ENCODE peak calls at places on chromosomes 3 and 15, in ten cellular contexts. One of them, this sample, is unnamed.
A peak's percentile ranks its signal among the peaks of the same experiment; 100 is the strongest.

GRCh38 chr3:147392083-147392916 is 14.0 kb downstream of the ZIC4 start:
- DNase-seq in cardiac muscle cell: peak; percentile 64
- DNase-seq in activated CD4-positive, CD25-positive, alpha-beta regulatory T cell: no peak
- DNase-seq in neural progenitor cell: peak; percentile 94
- DNase-seq in midbrain: peak; percentile 86
- DNase-seq in A549: no peak
- DNase-seq in MG63: peak; percentile 95
- DNase-seq in aorta: peak; percentile 78
- DNase-seq in fibroblast of pulmonary artery: no peak
- DNase-seq in activated CD4-positive, alpha-beta T cell treated with anti-CD3 and anti-CD28 coated beads for 36 hours: no peak
- DNase-seq in this sample: no peak

GRCh38 chr15:35209838-35210237 is 124.7 kb upstream of the NANOGP8 start:
- DNase-seq in cardiac muscle cell: no peak
- DNase-seq in activated CD4-positive, CD25-positive, alpha-beta regulatory T cell: no peak
- DNase-seq in neural progenitor cell: no peak
- DNase-seq in midbrain: no peak
- DNase-seq in A549: no peak
- DNase-seq in MG63: no peak
- DNase-seq in aorta: no peak
- DNase-seq in fibroblast of pulmonary artery: peak; percentile 44
- DNase-seq in activated CD4-positive, alpha-beta T cell treated with anti-CD3 and anti-CD28 coated beads for 36 hours: no peak
- DNase-seq in this sample: no peak

GRCh38 chr3:62529230-62529629 is 155.9 kb upstream of the FEZF2 start:
- DNase-seq in cardiac muscle cell: peak; percentile 90
- DNase-seq in activated CD4-positive, CD25-positive, alpha-beta regulatory T cell: no peak
- DNase-seq in neural progenitor cell: peak; percentile 82
- DNase-seq in midbrain: peak; percentile 1
- DNase-seq in A549: no peak
- DNase-seq in MG63: no peak
- DNase-seq in aorta: no peak
- DNase-seq in fibroblast of pulmonary artery: peak; percentile 43
- DNase-seq in activated CD4-positive, alpha-beta T cell treated with anti-CD3 and anti-CD28 coated beads for 36 hours: peak; percentile 37
- DNase-seq in this sample: no peak

GRCh38 chr3:143352031-143352623 is 232.6 kb downstream of the CHST2 start:
- DNase-seq in cardiac muscle cell: no peak
- DNase-seq in activated CD4-positive, CD25-positive, alpha-beta regulatory T cell: no peak
- DNase-seq in neural progenitor cell: no peak
- DNase-seq in midbrain: no peak
- DNase-seq in A549: no peak
- DNase-seq in MG63: no peak
- DNase-seq in aorta: no peak
- DNase-seq in fibroblast of pulmonary artery: no peak
- DNase-seq in activated CD4-positive, alpha-beta T cell treated with anti-CD3 and anti-CD28 coated beads for 36 hours: no peak
- DNase-seq in this sample: no peak

GRCh38 chr3:105907790-105908189 is 39.0 kb upstream of the CBLB start:
- DNase-seq in cardiac muscle cell: no peak
- DNase-seq in activated CD4-positive, CD25-positive, alpha-beta regulatory T cell: no peak
- DNase-seq in neural progenitor cell: no peak
- DNase-seq in midbrain: peak; percentile 1
- DNase-seq in A549: no peak
- DNase-seq in MG63: no peak
- DNase-seq in aorta: no peak
- DNase-seq in fibroblast of pulmonary artery: peak; percentile 47
- DNase-seq in activated CD4-positive, alpha-beta T cell treated with anti-CD3 and anti-CD28 coated beads for 36 hours: no peak
- DNase-seq in this sample: no peak

GRCh38 chr3:150409125-150409526 is 1.0 kb downstream of the TSC22D2 start:
- DNase-seq in cardiac muscle cell: no peak
- DNase-seq in activated CD4-positive, CD25-positive, alpha-beta regulatory T cell: no peak
- DNase-seq in neural progenitor cell: no peak
- DNase-seq in midbrain: peak; percentile 63
- DNase-seq in A549: no peak
- DNase-seq in MG63: no peak
- DNase-seq in aorta: no peak
- DNase-seq in fibroblast of pulmonary artery: no peak
- DNase-seq in activated CD4-positive, alpha-beta T cell treated with anti-CD3 and anti-CD28 coated beads for 36 hours: no peak
- DNase-seq in this sample: no peak

GRCh38 chr3:53196575-53197407 is 35.8 kb downstream of the PRKCD start:
- DNase-seq in cardiac muscle cell: peak; percentile 22
- DNase-seq in activated CD4-positive, CD25-positive, alpha-beta regulatory T cell: peak; percentile 7
- DNase-seq in neural progenitor cell: peak; percentile 28
- DNase-seq in midbrain: no peak
- DNase-seq in A549: no peak
- DNase-seq in MG63: peak; percentile 18
- DNase-seq in aorta: peak; percentile 75
- DNase-seq in fibroblast of pulmonary artery: peak; percentile 69
- DNase-seq in activated CD4-positive, alpha-beta T cell treated with anti-CD3 and anti-CD28 coated beads for 36 hours: peak; percentile 74
- DNase-seq in this sample: peak; percentile 42

GRCh38 chr3:42088803-42089520 is 2.2 kb upstream of the TRAK1 start:
- DNase-seq in cardiac muscle cell: no peak
- DNase-seq in activated CD4-positive, CD25-positive, alpha-beta regulatory T cell: no peak
- DNase-seq in neural progenitor cell: no peak
- DNase-seq in midbrain: no peak
- DNase-seq in A549: no peak
- DNase-seq in MG63: no peak
- DNase-seq in aorta: no peak
- DNase-seq in fibroblast of pulmonary artery: no peak
- DNase-seq in activated CD4-positive, alpha-beta T cell treated with anti-CD3 and anti-CD28 coated beads for 36 hours: no peak
- DNase-seq in this sample: no peak

GRCh38 chr15:71743861-71744382 is 66.4 kb upstream of the NR2E3 start:
- DNase-seq in cardiac muscle cell: peak; percentile 70
- DNase-seq in activated CD4-positive, CD25-positive, alpha-beta regulatory T cell: peak; percentile 53
- DNase-seq in neural progenitor cell: peak; percentile 78
- DNase-seq in midbrain: peak; percentile 16
- DNase-seq in A549: no peak
- DNase-seq in MG63: peak; percentile 35
- DNase-seq in aorta: no peak
- DNase-seq in fibroblast of pulmonary artery: peak; percentile 65
- DNase-seq in activated CD4-positive, alpha-beta T cell treated with anti-CD3 and anti-CD28 coated beads for 36 hours: peak; percentile 78
- DNase-seq in this sample: peak; percentile 37

GRCh38 chr3:171470714-171471227 is 10.6 kb upstream of the TNIK start:
- DNase-seq in cardiac muscle cell: no peak
- DNase-seq in activated CD4-positive, CD25-positive, alpha-beta regulatory T cell: no peak
- DNase-seq in neural progenitor cell: no peak
- DNase-seq in midbrain: no peak
- DNase-seq in A549: no peak
- DNase-seq in MG63: no peak
- DNase-seq in aorta: no peak
- DNase-seq in fibroblast of pulmonary artery: no peak
- DNase-seq in activated CD4-positive, alpha-beta T cell treated with anti-CD3 and anti-CD28 coated beads for 36 hours: no peak
- DNase-seq in this sample: no peak

GRCh38 chr3:64972793-64973192 is 285.0 kb upstream of the ADAMTS9 start:
- DNase-seq in cardiac muscle cell: no peak
- DNase-seq in activated CD4-positive, CD25-positive, alpha-beta regulatory T cell: no peak
- DNase-seq in neural progenitor cell: no peak
- DNase-seq in midbrain: no peak
- DNase-seq in A549: no peak
- DNase-seq in MG63: no peak
- DNase-seq in aorta: no peak
- DNase-seq in fibroblast of pulmonary artery: no peak
- DNase-seq in activated CD4-positive, alpha-beta T cell treated with anti-CD3 and anti-CD28 coated beads for 36 hours: no peak
- DNase-seq in this sample: no peak

GRCh38 chr3:10291139-10291500 is 1.6 kb downstream of the GHRL start:
- DNase-seq in cardiac muscle cell: no peak
- DNase-seq in activated CD4-positive, CD25-positive, alpha-beta regulatory T cell: no peak
- DNase-seq in neural progenitor cell: no peak
- DNase-seq in midbrain: no peak
- DNase-seq in A549: no peak
- DNase-seq in MG63: no peak
- DNase-seq in aorta: no peak
- DNase-seq in fibroblast of pulmonary artery: no peak
- DNase-seq in activated CD4-positive, alpha-beta T cell treated with anti-CD3 and anti-CD28 coated beads for 36 hours: no peak
- DNase-seq in this sample: no peak

GRCh38 chr15:83206387-83206970 is 1.1 kb downstream of the HDGFL3 start:
- DNase-seq in cardiac muscle cell: no peak
- DNase-seq in activated CD4-positive, CD25-positive, alpha-beta regulatory T cell: no peak
- DNase-seq in neural progenitor cell: no peak
- DNase-seq in midbrain: no peak
- DNase-seq in A549: peak; percentile 31
- DNase-seq in MG63: no peak
- DNase-seq in aorta: no peak
- DNase-seq in fibroblast of pulmonary artery: no peak
- DNase-seq in activated CD4-positive, alpha-beta T cell treated with anti-CD3 and anti-CD28 coated beads for 36 hours: no peak
- DNase-seq in this sample: no peak

GRCh38 chr3:15953841-15954240 is 156.1 kb upstream of the ANKRD28 start:
- DNase-seq in cardiac muscle cell: no peak
- DNase-seq in activated CD4-positive, CD25-positive, alpha-beta regulatory T cell: no peak
- DNase-seq in neural progenitor cell: no peak
- DNase-seq in midbrain: no peak
- DNase-seq in A549: no peak
- DNase-seq in MG63: no peak
- DNase-seq in aorta: no peak
- DNase-seq in fibroblast of pulmonary artery: no peak
- DNase-seq in activated CD4-positive, alpha-beta T cell treated with anti-CD3 and anti-CD28 coated beads for 36 hours: no peak
- DNase-seq in this sample: peak; percentile 35

GRCh38 chr3:143134446-143134845 is 14.9 kb downstream of the CHST2 start:
- DNase-seq in cardiac muscle cell: no peak
- DNase-seq in activated CD4-positive, CD25-positive, alpha-beta regulatory T cell: no peak
- DNase-seq in neural progenitor cell: no peak
- DNase-seq in midbrain: peak; percentile 18
- DNase-seq in A549: no peak
- DNase-seq in MG63: peak; percentile 28
- DNase-seq in aorta: no peak
- DNase-seq in fibroblast of pulmonary artery: no peak
- DNase-seq in activated CD4-positive, alpha-beta T cell treated with anti-CD3 and anti-CD28 coated beads for 36 hours: no peak
- DNase-seq in this sample: no peak

GRCh38 chr3:174408310-174408709 is 450.8 kb upstream of the NAALADL2 start:
- DNase-seq in cardiac muscle cell: no peak
- DNase-seq in activated CD4-positive, CD25-positive, alpha-beta regulatory T cell: no peak
- DNase-seq in neural progenitor cell: no peak
- DNase-seq in midbrain: no peak
- DNase-seq in A549: peak; percentile 15
- DNase-seq in MG63: peak; percentile 31
- DNase-seq in aorta: no peak
- DNase-seq in fibroblast of pulmonary artery: peak; percentile 33
- DNase-seq in activated CD4-positive, alpha-beta T cell treated with anti-CD3 and anti-CD28 coated beads for 36 hours: no peak
- DNase-seq in this sample: no peak

GRCh38 chr15:95948371-95948770 is 382.1 kb upstream of the NR2F2 start:
- DNase-seq in cardiac muscle cell: peak; percentile 41
- DNase-seq in activated CD4-positive, CD25-positive, alpha-beta regulatory T cell: no peak
- DNase-seq in neural progenitor cell: no peak
- DNase-seq in midbrain: no peak
- DNase-seq in A549: no peak
- DNase-seq in MG63: no peak
- DNase-seq in aorta: no peak
- DNase-seq in fibroblast of pulmonary artery: no peak
- DNase-seq in activated CD4-positive, alpha-beta T cell treated with anti-CD3 and anti-CD28 coated beads for 36 hours: no peak
- DNase-seq in this sample: no peak

GRCh38 chr3:120678331-120678845 is 3.7 kb downstream of the HGD start:
- DNase-seq in cardiac muscle cell: no peak
- DNase-seq in activated CD4-positive, CD25-positive, alpha-beta regulatory T cell: no peak
- DNase-seq in neural progenitor cell: peak; percentile 56
- DNase-seq in midbrain: peak; percentile 79
- DNase-seq in A549: peak; percentile 74
- DNase-seq in MG63: peak; percentile 54
- DNase-seq in aorta: no peak
- DNase-seq in fibroblast of pulmonary artery: peak; percentile 90
- DNase-seq in activated CD4-positive, alpha-beta T cell treated with anti-CD3 and anti-CD28 coated beads for 36 hours: no peak
- DNase-seq in this sample: peak; percentile 33

GRCh38 chr3:193620650-193621049 is 27.6 kb downstream of the OPA1 start:
- DNase-seq in cardiac muscle cell: no peak
- DNase-seq in activated CD4-positive, CD25-positive, alpha-beta regulatory T cell: no peak
- DNase-seq in neural progenitor cell: no peak
- DNase-seq in midbrain: peak; percentile 19
- DNase-seq in A549: no peak
- DNase-seq in MG63: no peak
- DNase-seq in aorta: no peak
- DNase-seq in fibroblast of pulmonary artery: peak; percentile 51
- DNase-seq in activated CD4-positive, alpha-beta T cell treated with anti-CD3 and anti-CD28 coated beads for 36 hours: no peak
- DNase-seq in this sample: no peak

GRCh38 chr15:71526061-71526460 is 284.3 kb upstream of the NR2E3 start:
- DNase-seq in cardiac muscle cell: no peak
- DNase-seq in activated CD4-positive, CD25-positive, alpha-beta regulatory T cell: no peak
- DNase-seq in neural progenitor cell: peak; percentile 16
- DNase-seq in midbrain: no peak
- DNase-seq in A549: no peak
- DNase-seq in MG63: peak; percentile 23
- DNase-seq in aorta: no peak
- DNase-seq in fibroblast of pulmonary artery: peak; percentile 25
- DNase-seq in activated CD4-positive, alpha-beta T cell treated with anti-CD3 and anti-CD28 coated beads for 36 hours: no peak
- DNase-seq in this sample: no peak

GRCh38 chr15:31456329-31457060 is 129.9 kb downstream of the KLF13 start:
- DNase-seq in cardiac muscle cell: no peak
- DNase-seq in activated CD4-positive, CD25-positive, alpha-beta regulatory T cell: no peak
- DNase-seq in neural progenitor cell: no peak
- DNase-seq in midbrain: no peak
- DNase-seq in A549: no peak
- DNase-seq in MG63: no peak
- DNase-seq in aorta: no peak
- DNase-seq in fibroblast of pulmonary artery: no peak
- DNase-seq in activated CD4-positive, alpha-beta T cell treated with anti-CD3 and anti-CD28 coated beads for 36 hours: peak; percentile 0
- DNase-seq in this sample: no peak

GRCh38 chr3:77319711-77320110 is 279.8 kb downstream of the ROBO2 start:
- DNase-seq in cardiac muscle cell: no peak
- DNase-seq in activated CD4-positive, CD25-positive, alpha-beta regulatory T cell: no peak
- DNase-seq in neural progenitor cell: peak; percentile 20
- DNase-seq in midbrain: no peak
- DNase-seq in A549: no peak
- DNase-seq in MG63: no peak
- DNase-seq in aorta: no peak
- DNase-seq in fibroblast of pulmonary artery: no peak
- DNase-seq in activated CD4-positive, alpha-beta T cell treated with anti-CD3 and anti-CD28 coated beads for 36 hours: no peak
- DNase-seq in this sample: no peak

GRCh38 chr3:60064210-60065178 is 1014.7 kb upstream of the CFAP20DC start:
- DNase-seq in cardiac muscle cell: no peak
- DNase-seq in activated CD4-positive, CD25-positive, alpha-beta regulatory T cell: no peak
- DNase-seq in neural progenitor cell: no peak
- DNase-seq in midbrain: no peak
- DNase-seq in A549: no peak
- DNase-seq in MG63: peak; percentile 30
- DNase-seq in aorta: no peak
- DNase-seq in fibroblast of pulmonary artery: peak; percentile 4
- DNase-seq in activated CD4-positive, alpha-beta T cell treated with anti-CD3 and anti-CD28 coated beads for 36 hours: peak; percentile 39
- DNase-seq in this sample: no peak

GRCh38 chr15:41607033-41607432 is 48.0 kb downstream of the TYRO3 start:
- DNase-seq in cardiac muscle cell: no peak
- DNase-seq in activated CD4-positive, CD25-positive, alpha-beta regulatory T cell: no peak
- DNase-seq in neural progenitor cell: no peak
- DNase-seq in midbrain: no peak
- DNase-seq in A549: no peak
- DNase-seq in MG63: peak; percentile 71
- DNase-seq in aorta: no peak
- DNase-seq in fibroblast of pulmonary artery: peak; percentile 88
- DNase-seq in activated CD4-positive, alpha-beta T cell treated with anti-CD3 and anti-CD28 coated beads for 36 hours: no peak
- DNase-seq in this sample: peak; percentile 52

GRCh38 chr3:122382888-122383666 is at the start of gene MIX23:
- DNase-seq in cardiac muscle cell: peak; percentile 90
- DNase-seq in activated CD4-positive, CD25-positive, alpha-beta regulatory T cell: peak; percentile 79
- DNase-seq in neural progenitor cell: peak; percentile 92
- DNase-seq in midbrain: peak; percentile 84
- DNase-seq in A549: peak; percentile 88
- DNase-seq in MG63: peak; percentile 91
- DNase-seq in aorta: peak; percentile 93
- DNase-seq in fibroblast of pulmonary artery: peak; percentile 80
- DNase-seq in activated CD4-positive, alpha-beta T cell treated with anti-CD3 and anti-CD28 coated beads for 36 hours: peak; percentile 93
- DNase-seq in this sample: peak; percentile 87

GRCh38 chr15:42921049-42921731 is 612 bp upstream of the TTBK2 start:
- DNase-seq in cardiac muscle cell: no peak
- DNase-seq in activated CD4-positive, CD25-positive, alpha-beta regulatory T cell: peak; percentile 8
- DNase-seq in neural progenitor cell: peak; percentile 54
- DNase-seq in midbrain: peak; percentile 54
- DNase-seq in A549: no peak
- DNase-seq in MG63: no peak
- DNase-seq in aorta: no peak
- DNase-seq in fibroblast of pulmonary artery: peak; percentile 25
- DNase-seq in activated CD4-positive, alpha-beta T cell treated with anti-CD3 and anti-CD28 coated beads for 36 hours: peak; percentile 69
- DNase-seq in this sample: no peak

GRCh38 chr3:127679534-127680145 is 6.9 kb downstream of the ABTB1 start:
- DNase-seq in cardiac muscle cell: no peak
- DNase-seq in activated CD4-positive, CD25-positive, alpha-beta regulatory T cell: no peak
- DNase-seq in neural progenitor cell: peak; percentile 56
- DNase-seq in midbrain: no peak
- DNase-seq in A549: no peak
- DNase-seq in MG63: no peak
- DNase-seq in aorta: peak; percentile 61
- DNase-seq in fibroblast of pulmonary artery: no peak
- DNase-seq in activated CD4-positive, alpha-beta T cell treated with anti-CD3 and anti-CD28 coated beads for 36 hours: no peak
- DNase-seq in this sample: no peak

GRCh38 chr15:85880501-85881190 is 85.9 kb upstream of the KLHL25 start:
- DNase-seq in cardiac muscle cell: no peak
- DNase-seq in activated CD4-positive, CD25-positive, alpha-beta regulatory T cell: no peak
- DNase-seq in neural progenitor cell: no peak
- DNase-seq in midbrain: no peak
- DNase-seq in A549: no peak
- DNase-seq in MG63: no peak
- DNase-seq in aorta: no peak
- DNase-seq in fibroblast of pulmonary artery: no peak
- DNase-seq in activated CD4-positive, alpha-beta T cell treated with anti-CD3 and anti-CD28 coated beads for 36 hours: no peak
- DNase-seq in this sample: no peak